ENCODE peak calls at places on chromosomes 5 and 9, in five cellular contexts. T is fibroblast of mammary gland, M is HFFc6, C is AG09319, O is heart left ventricle. L is an unnamed sample.

GRCh38 chr5:150574818-150575537 is 65.5 kb upstream of the SYNPO start:
- DNase-seq in T (no peak), C (peak; percentile 28), M (no peak), O (no peak), L (no peak)

GRCh38 chr9:121690316-121690715 is 38.9 kb downstream of the DAB2IP start:
- DNase-seq in M (no peak), C (no peak), T (no peak), O (no peak), L (no peak)

GRCh38 chr5:74141053-74141452 is 499.5 kb downstream of the ENC1 start:
- DNase-seq in C (no peak), M (peak; percentile 51), T (peak; percentile 35), O (no peak), L (no peak)

GRCh38 chr5:127824126-127824525 is 120.9 kb downstream of the CCDC192 start:
- DNase-seq in C (no peak), M (no peak), O (no peak), T (no peak), L (no peak)

GRCh38 chr9:19231126-19232035 is 888 bp downstream of the DENND4C start:
- DNase-seq in T (no peak), C (no peak), O (no peak), M (peak; percentile 28), L (peak; percentile 12)

GRCh38 chr9:130743644-130744043 is 50.1 kb downstream of the EXOSC2 start:
- DNase-seq in C (no peak), O (no peak), M (no peak), T (no peak), L (no peak)

GRCh38 chr5:126591549-126591948 is 3.5 kb downstream of the ALDH7A1 start:
- DNase-seq in C (no peak), M (no peak), T (no peak), O (no peak), L (no peak)

GRCh38 chr5:150109921-150110320 is 23.6 kb upstream of the CSF1R start:
- DNase-seq in M (no peak), O (no peak), C (no peak), T (peak; percentile 27), L (no peak)

GRCh38 chr9:71632771-71633170 is 135.5 kb downstream of the CEMIP2 start:
- DNase-seq in O (no peak), M (no peak), C (no peak), T (peak; percentile 7), L (no peak)

GRCh38 chr9:111730937-111731567 is 63.7 kb downstream of the SHOC1 start:
- DNase-seq in O (no peak), C (no peak), M (peak; percentile 22), T (peak; percentile 76), L (peak; percentile 29)

GRCh38 chr9:136349546-136349945 is 14.0 kb downstream of the DNLZ start:
- DNase-seq in T (no peak), C (no peak), M (no peak), O (no peak), L (no peak)

GRCh38 chr5:167721926-167722440 is 569.5 kb upstream of the WWC1 start:
- DNase-seq in C (no peak), T (no peak), O (no peak), M (no peak), L (no peak)

GRCh38 chr5:174335682-174336364 is 290.3 kb downstream of the NSG2 start:
- DNase-seq in O (no peak), T (no peak), C (no peak), M (no peak), L (no peak)

GRCh38 chr9:121095057-121095456 is 20.3 kb downstream of the CNTRL start:
- DNase-seq in T (no peak), C (no peak), O (no peak), M (no peak), L (no peak)

GRCh38 chr9:93451762-93452709 is 551 bp downstream of the FAM120A start:
- DNase-seq in C (no peak), O (peak; percentile 65), M (peak; percentile 18), T (no peak), L (peak; percentile 20)

GRCh38 chr5:33690736-33691135 is 201.1 kb downstream of the ADAMTS12 start:
- DNase-seq in C (peak; percentile 82), T (peak; percentile 99), M (peak; percentile 90), O (no peak), L (no peak)

GRCh38 chr9:135520916-135521607 is at the start of gene LCN1:
- DNase-seq in M (no peak), C (no peak), T (no peak), O (no peak), L (no peak)

GRCh38 chr9:136673088-136673969 is 10.6 kb downstream of the EGFL7 start:
- DNase-seq in O (no peak), M (no peak), T (no peak), C (no peak), L (no peak)

GRCh38 chr9:72362680-72363139 is 2.3 kb downstream of the ZFAND5 start:
- DNase-seq in T (peak; percentile 85), C (no peak), O (peak; percentile 85), M (peak; percentile 78), L (peak; percentile 23)

GRCh38 chr9:117772960-117773359 is 68.8 kb downstream of the TLR4 start:
- DNase-seq in O (no peak), M (peak; percentile 77), C (no peak), T (peak; percentile 65), L (no peak)

GRCh38 chr5:56422060-56422762 is 189.1 kb upstream of the ANKRD55 start:
- DNase-seq in T (no peak), O (no peak), M (no peak), C (no peak), L (peak; percentile 71)

GRCh38 chr9:37923796-37924430 is 20.0 kb upstream of the SLC25A51 start:
- DNase-seq in T (no peak), O (no peak), M (no peak), C (no peak), L (no peak)

GRCh38 chr5:154523104-154523503 is 45.1 kb upstream of the HAND1 start:
- DNase-seq in C (no peak), M (no peak), O (no peak), T (no peak), L (no peak)

GRCh38 chr5:154519375-154519774 is 41.3 kb upstream of the HAND1 start:
- DNase-seq in T (peak; percentile 74), O (no peak), C (peak; percentile 8), M (peak; percentile 37), L (peak; percentile 47)

GRCh38 chr5:154521756-154522155 is 43.7 kb upstream of the HAND1 start:
- DNase-seq in O (no peak), M (no peak), C (no peak), T (no peak), L (no peak)

GRCh38 chr5:154522284-154522683 is 44.3 kb upstream of the HAND1 start:
- DNase-seq in C (no peak), O (no peak), M (no peak), T (no peak), L (no peak)

DNA sequence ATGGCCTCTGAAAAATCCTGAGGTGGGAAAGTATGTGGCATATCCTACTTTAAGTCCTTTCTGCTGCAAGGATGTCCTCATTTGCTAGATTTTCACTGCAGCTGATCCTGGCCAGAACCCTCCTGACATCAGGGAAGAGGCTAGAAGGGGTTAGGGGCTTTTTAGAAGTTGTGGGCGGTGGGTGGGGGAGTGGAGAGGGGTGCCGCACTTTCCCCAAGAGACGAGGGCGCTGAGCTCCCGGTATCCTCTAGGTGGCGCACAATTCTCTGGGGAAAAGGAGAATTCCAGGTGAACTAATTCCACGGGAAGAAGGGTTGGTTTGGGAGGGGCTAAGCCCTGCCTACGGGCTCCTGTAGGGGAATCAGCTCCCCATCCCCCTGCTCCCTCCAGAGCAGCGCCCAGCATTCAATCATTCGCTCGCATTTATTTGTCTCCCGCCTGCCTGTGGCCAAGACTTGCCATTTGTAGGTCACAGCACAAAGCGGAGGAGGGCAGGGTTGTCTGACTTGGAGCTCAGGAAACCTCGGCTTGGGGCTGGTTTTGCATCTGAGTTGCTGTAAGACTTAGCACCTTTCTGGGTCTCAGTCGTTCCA is 42.9 kb upstream of the HAND1 start:
- DNase-seq in T (no peak), M (no peak), C (no peak), O (no peak), L (peak; percentile 70)
- TF ChIP-seq CTCF in T (peak; percentile 63), M (peak; percentile 86), C (peak; percentile 57), O (peak; percentile 44), L (peak; percentile 86)

GRCh38 chr5:77230727-77231469 is 20.4 kb downstream of the PDE8B start:
- DNase-seq in O (no peak), T (peak; percentile 28), M (no peak), C (no peak), L (peak; percentile 20)
- TF ChIP-seq CTCF in O (no peak), T (peak; percentile 39), M (peak; percentile 56), C (peak; percentile 11), L (no peak)

DNA sequence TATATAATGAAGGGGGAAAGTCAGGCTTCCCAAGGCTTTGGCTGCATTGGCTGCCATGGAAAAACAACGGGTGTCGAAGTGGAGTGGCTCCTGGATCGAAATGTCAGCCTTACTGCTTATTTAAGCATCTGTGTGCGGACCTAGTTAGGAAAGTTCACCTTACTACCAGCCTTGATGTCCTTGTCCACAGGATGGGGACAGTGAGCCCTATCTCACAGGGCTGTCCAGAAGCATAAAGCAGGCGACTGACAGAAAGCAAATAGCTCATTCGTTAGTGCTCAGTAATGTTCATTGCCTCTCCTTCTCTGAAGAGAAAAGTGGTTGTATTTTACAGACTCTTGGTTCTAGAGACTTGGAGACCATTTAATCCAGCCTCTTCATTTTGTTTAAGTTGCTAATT is 81.5 kb upstream of the NIPAL4 start:
- DNase-seq in M (no peak), O (no peak), C (no peak), T (no peak), L (no peak)
- TF ChIP-seq CTCF in M (peak; percentile 13), O (no peak), C (no peak), T (no peak), L (no peak)

GRCh38 chr9:82606761-82607382 is 456.1 kb downstream of the RASEF start:
- DNase-seq in C (peak; percentile 45), O (peak; percentile 15), M (peak; percentile 74), T (peak; percentile 74), L (peak; percentile 48)
- TF ChIP-seq CTCF in C (peak; percentile 71), O (peak; percentile 70), M (peak; percentile 77), T (peak; percentile 63), L (peak; percentile 24)

GRCh38 chr5:11903614-11904269 is 504 bp downstream of the CTNND2 start:
- DNase-seq in C (no peak), M (no peak), T (no peak), O (peak; percentile 52), L (peak; percentile 76)
- TF ChIP-seq CTCF in C (no peak), M (no peak), T (no peak), O (no peak), L (peak; percentile 57)

GRCh38 chr5:23507278-23507685 is at the start of gene PRDM9:
- DNase-seq in O (peak; percentile 68), C (no peak), T (peak; percentile 67), M (no peak), L (no peak)

DNA sequence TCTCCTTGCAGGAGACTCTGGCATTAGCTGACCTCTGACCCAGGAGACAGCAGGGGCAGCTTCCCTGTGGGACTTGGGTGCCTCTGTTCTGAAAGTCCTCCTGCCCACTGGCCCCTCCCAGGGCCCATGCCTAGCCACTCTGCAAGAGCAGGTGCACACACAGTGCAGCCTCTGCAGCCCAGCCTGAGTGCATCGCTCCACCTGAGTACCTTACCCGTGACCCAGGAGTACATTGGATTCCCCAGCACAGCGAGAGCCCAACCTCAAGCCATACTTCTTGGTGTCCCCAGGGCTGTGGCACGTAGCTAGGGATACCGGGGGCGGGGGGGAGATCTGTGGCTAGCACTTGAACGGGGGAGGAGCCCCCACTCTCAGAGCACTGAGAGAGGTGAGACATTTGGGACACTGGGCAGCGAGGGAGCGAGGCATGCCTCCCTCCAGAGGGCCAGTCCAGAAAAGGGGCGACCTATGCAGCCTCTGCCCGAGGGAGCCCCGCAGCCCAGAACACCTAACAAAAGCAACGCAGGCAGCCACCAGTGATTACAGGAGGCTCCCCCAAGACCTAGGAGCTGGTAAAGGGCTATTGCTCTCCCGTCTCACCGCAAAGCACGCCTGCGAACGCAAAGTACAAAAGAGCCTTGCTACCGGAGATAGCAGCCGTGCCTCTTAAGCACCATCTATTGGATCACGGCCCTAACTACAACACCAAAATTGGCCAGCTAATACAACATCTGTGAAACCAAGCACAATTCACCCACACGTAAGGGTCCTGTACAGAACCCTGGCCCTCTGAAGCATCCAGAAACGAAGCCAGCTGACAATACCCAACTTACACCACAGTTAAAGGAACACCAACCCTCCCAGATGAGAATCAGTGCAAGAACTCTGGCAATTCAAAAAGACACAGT is 826 bp upstream of the PRDM9 start:
- DNase-seq in O (no peak), M (no peak), T (peak; percentile 39), C (no peak), L (no peak)
- TF ChIP-seq CTCF in O (peak; percentile 13), M (no peak), T (peak; percentile 23), C (no peak), L (no peak)

L was measured in Calu3.